ENCODE peak calls at places on chromosomes 11 and 22, in nine cellular contexts. K, C, N, G, X, B, H, P and O are unnamed samples. For H3K4me1, the result is how much of the 10 kb centered on the place peaks cover.

GRCh38 chr22:36640106-36640672 is 63.4 kb downstream of the CACNG2 start:
- DNase-seq in K (no peak), C (no peak), N (peak), G (no peak), X (no peak), B (no peak), H (peak), P (no peak), O (no peak)

GRCh38 chr11:71190551-71190950 is 61.8 kb downstream of the SHANK2 start:
- DNase-seq in K (no peak), C (no peak), N (no peak), G (no peak), X (no peak), B (no peak), H (no peak), P (no peak), O (no peak)

GRCh38 chr11:118068206-118068944 is 8.5 kb upstream of the TMPRSS4 start:
- DNase-seq in K (no peak), C (peak), N (peak), G (no peak), X (no peak), B (no peak), H (no peak), P (no peak), O (no peak)

GRCh38 chr11:19432370-19433163 is 191.8 kb upstream of the E2F8 start:
- DNase-seq in K (peak), C (peak), N (no peak), G (no peak), X (peak), B (no peak), H (peak), P (no peak), O (peak)

GRCh38 chr22:20758688-20759087 is 15.2 kb upstream of the SERPIND1 start:
- DNase-seq in K (no peak), C (peak), N (peak), G (no peak), X (no peak), B (no peak), H (no peak), P (peak), O (no peak)

GRCh38 chr11:119420631-119421030 is 2.3 kb downstream of the THY1 start:
- DNase-seq in K (no peak), C (no peak), N (no peak), G (no peak), X (no peak), B (no peak), H (no peak), P (no peak), O (no peak)

GRCh38 chr11:111001986-111002616 is 243.4 kb upstream of the POU2AF2 start:
- DNase-seq in K (no peak), C (no peak), N (no peak), G (no peak), X (no peak), B (no peak), H (peak), P (no peak), O (peak)

GRCh38 chr11:94525933-94526332 is 13.7 kb downstream of the C11orf97 start:
- DNase-seq in K (no peak), C (peak), N (peak), G (no peak), X (no peak), B (peak), H (peak), P (no peak), O (peak)

GRCh38 chr22:37334859-37335818 is 52.8 kb downstream of the CYTH4 start:
- DNase-seq in K (no peak), C (peak), N (peak), G (no peak), X (no peak), B (no peak), H (peak), P (peak), O (peak)

GRCh38 chr11:103222801-103223200 is 113.6 kb downstream of the DYNC2H1 start:
- DNase-seq in K (no peak), C (no peak), N (no peak), G (no peak), X (no peak), B (no peak), H (no peak), P (no peak), O (no peak)

DNA sequence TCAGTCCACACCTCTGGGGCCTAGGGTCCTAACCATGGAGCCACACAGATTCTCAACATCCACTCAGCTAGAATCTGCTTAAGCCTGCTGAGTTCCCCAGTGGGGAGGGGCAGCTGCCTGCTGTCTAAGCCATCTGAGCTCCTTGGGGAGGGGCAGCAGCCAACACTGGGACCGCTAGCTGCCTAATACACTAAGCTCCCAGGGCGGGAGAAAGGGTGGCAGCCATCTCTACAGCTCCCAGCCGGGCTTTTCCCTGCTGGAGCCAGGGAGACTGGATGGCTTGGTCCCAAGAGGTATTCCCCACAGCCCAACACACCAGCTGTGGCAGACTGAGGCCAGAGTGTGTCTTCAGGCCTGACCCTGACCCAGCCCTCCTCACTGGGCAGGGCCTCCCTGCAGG is 217.3 kb upstream of the TMEM45B start:
- DNase-seq in K (no peak), C (no peak), N (no peak), G (no peak), X (no peak), B (no peak), H (no peak), P (no peak), O (no peak)
- H3K4me1 ChIP-seq in K (under half), C (under half), N (under half), G (under half), X (under half), B (under half), H (under half), P (under half), O (under half)

GRCh38 chr11:96323643-96323985 is 19.4 kb downstream of the MAML2 start:
- DNase-seq in K (no peak), C (no peak), N (no peak), G (no peak), X (no peak), B (no peak), H (no peak), P (no peak), O (no peak)
- TF ChIP-seq EZH2phosphoT487 in K (no peak), C (no peak), N (no peak), G (no peak), X (no peak), B (no peak), H (no peak), P (no peak), O (no peak)

DNA sequence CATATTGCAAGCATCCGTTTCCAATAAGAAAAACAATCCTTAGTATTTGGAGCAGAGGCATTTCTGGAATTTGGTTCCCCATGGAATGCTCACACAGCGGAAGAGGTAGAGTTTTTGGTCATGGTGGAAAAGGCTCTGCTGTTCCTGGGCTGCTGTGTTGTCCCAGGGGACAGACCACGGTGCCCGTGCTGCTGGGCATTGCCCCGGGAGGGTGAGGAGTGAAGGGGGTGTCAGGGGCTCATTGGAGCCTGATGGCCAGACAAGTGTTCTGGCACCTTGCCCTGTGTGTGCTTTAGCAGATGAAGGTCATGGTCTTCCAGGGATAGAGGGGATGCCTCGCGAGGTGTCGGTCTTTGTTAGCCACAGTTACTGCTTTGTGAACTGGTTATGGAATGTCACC is 61.2 kb downstream of the MPPED1 start:
- DNase-seq in K (no peak), C (no peak), N (no peak), G (no peak), X (no peak), B (no peak), H (no peak), P (no peak), O (no peak)
- H2AFZ ChIP-seq in K (no peak), C (no peak), N (no peak), G (no peak), X (no peak), B (no peak), H (no peak), P (no peak), O (no peak)

GRCh38 chr22:40597541-40598453 is 38.7 kb downstream of the MRTFA start:
- DNase-seq in K (no peak), C (no peak), N (no peak), G (no peak), X (no peak), B (no peak), H (peak), P (no peak), O (peak)
- H3K4me1 ChIP-seq in K (half or more), C (under half), N (under half), G (half or more), X (under half), B (under half), H (under half), P (under half), O (half or more)

GRCh38 chr22:28903080-28903479 is 19.7 kb downstream of the ZNRF3 start:
- DNase-seq in K (no peak), C (no peak), N (no peak), G (no peak), X (no peak), B (no peak), H (no peak), P (no peak), O (no peak)

GRCh38 chr22:28905433-28905832 is 22.1 kb downstream of the ZNRF3 start:
- DNase-seq in K (no peak), C (no peak), N (no peak), G (no peak), X (no peak), B (no peak), H (no peak), P (no peak), O (no peak)

GRCh38 chr22:28903719-28904118 is 20.3 kb downstream of the ZNRF3 start:
- DNase-seq in K (no peak), C (no peak), N (no peak), G (no peak), X (no peak), B (no peak), H (no peak), P (no peak), O (no peak)

GRCh38 chr22:28902490-28902889 is 19.1 kb downstream of the ZNRF3 start:
- DNase-seq in K (no peak), C (no peak), N (no peak), G (no peak), X (no peak), B (no peak), H (no peak), P (no peak), O (no peak)

DNA sequence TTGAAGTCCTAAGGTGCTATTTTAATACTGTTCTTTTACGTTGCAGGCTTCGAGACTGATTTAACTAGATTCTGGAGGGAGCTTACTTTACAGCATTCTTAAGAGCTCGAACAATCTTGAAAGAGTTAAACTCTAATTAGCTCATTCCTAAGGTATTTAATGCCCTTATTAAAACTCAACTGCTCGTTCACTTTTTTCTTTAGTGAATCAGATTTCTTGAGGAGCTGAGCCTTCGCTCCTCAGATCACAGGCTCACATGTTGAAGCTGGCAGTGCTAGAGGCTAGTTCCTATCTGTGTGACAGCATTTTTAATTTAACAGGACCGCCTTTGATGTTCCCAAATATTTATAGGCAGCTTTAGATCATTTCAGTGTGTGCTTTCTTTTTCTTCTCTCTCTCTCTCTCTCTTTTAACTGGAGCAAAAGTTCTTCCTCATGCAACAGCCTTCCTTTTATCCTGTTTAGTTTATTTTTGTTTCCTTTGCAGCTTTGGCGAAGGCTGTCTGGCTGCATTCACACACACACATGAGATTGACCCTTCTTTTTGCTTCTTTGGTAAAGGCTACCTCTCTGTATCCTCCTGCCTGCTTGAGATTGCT is 20.9 kb downstream of the ZNRF3 start:
- DNase-seq in K (no peak), C (no peak), N (no peak), G (no peak), X (no peak), B (peak), H (no peak), P (no peak), O (peak)
- TF ChIP-seq EZH2phosphoT487 in K (no peak), C (no peak), N (no peak), G (no peak), X (no peak), B (no peak), H (no peak), P (no peak), O (no peak)

DNA sequence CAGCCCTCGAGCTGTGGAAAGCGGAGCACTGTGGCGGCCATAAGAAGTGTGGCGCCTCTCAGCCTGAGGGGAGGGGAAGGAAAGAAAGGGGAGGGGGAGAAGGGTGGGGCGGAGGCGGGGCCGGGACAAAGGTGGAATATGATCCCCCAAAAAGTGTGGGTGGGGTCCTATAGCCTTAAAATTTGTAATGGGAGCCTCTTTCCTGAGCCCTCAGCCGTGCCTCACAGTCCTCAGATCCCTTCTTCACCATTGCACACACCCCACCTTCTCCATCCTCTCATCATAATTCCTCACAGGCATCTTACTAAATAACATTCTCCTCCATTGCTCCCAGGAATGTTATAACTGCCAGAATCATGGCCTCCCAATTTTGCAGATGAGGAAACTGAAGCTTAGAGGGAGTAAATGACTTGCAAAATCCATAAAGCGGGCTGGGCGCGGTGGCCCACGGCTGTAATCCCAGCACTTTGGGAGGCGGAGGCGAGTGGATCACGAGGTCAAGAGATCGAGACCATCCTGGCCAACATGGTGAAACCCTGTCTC is 600 bp upstream of the RAB6A start:
- DNase-seq in K (no peak), C (no peak), N (no peak), G (no peak), X (no peak), B (no peak), H (no peak), P (no peak), O (no peak)
- H2AFZ ChIP-seq in K (peak), C (no peak), N (peak), G (no peak), X (peak), B (peak), H (peak), P (peak), O (peak)

GRCh38 chr11:8832571-8833260 is 78.3 kb upstream of the AKIP1 start:
- DNase-seq in K (peak), C (peak), N (no peak), G (no peak), X (peak), B (peak), H (peak), P (peak), O (peak)
- H3K4me1 ChIP-seq in K (under half), C (under half), N (under half), G (under half), X (under half), B (under half), H (under half), P (under half), O (under half)

GRCh38 chr11:32090774-32091370 is at the start of gene RCN1:
- DNase-seq in K (no peak), C (peak), N (peak), G (no peak), X (peak), B (peak), H (peak), P (peak), O (peak)

GRCh38 chr11:32082346-32082986 is 8.4 kb upstream of the RCN1 start:
- DNase-seq in K (no peak), C (no peak), N (no peak), G (no peak), X (no peak), B (no peak), H (no peak), P (no peak), O (no peak)

GRCh38 chr11:32088117-32088941 is 2.5 kb upstream of the RCN1 start:
- DNase-seq in K (no peak), C (no peak), N (no peak), G (no peak), X (peak), B (peak), H (peak), P (peak), O (peak)

GRCh38 chr11:32092581-32093170 is 1.8 kb downstream of the RCN1 start:
- DNase-seq in K (no peak), C (peak), N (peak), G (no peak), X (no peak), B (no peak), H (no peak), P (no peak), O (peak)

GRCh38 chr11:32087602-32088001 is 3.3 kb upstream of the RCN1 start:
- DNase-seq in K (no peak), C (no peak), N (no peak), G (no peak), X (peak), B (no peak), H (peak), P (no peak), O (peak)
- TF ChIP-seq EZH2phosphoT487 in K (no peak), C (no peak), N (no peak), G (no peak), X (no peak), B (no peak), H (no peak), P (no peak), O (no peak)

GRCh38 chr22:41296826-41297667 is 4.3 kb upstream of the ZC3H7B start:
- DNase-seq in K (no peak), C (no peak), N (no peak), G (no peak), X (no peak), B (no peak), H (no peak), P (no peak), O (no peak)
- H2AFZ ChIP-seq in K (no peak), C (no peak), N (no peak), G (no peak), X (no peak), B (no peak), H (no peak), P (no peak), O (no peak)

GRCh38 chr22:31233001-31233400 is 20.9 kb downstream of the LIMK2 start:
- DNase-seq in K (no peak), C (no peak), N (no peak), G (no peak), X (no peak), B (no peak), H (no peak), P (no peak), O (no peak)

GRCh38 chr22:31229402-31230140 is 17.5 kb downstream of the LIMK2 start:
- DNase-seq in K (no peak), C (peak), N (peak), G (no peak), X (peak), B (no peak), H (no peak), P (peak), O (peak)

GRCh38 chr22:31230155-31230870 is 18.2 kb downstream of the LIMK2 start:
- DNase-seq in K (no peak), C (no peak), N (no peak), G (no peak), X (no peak), B (no peak), H (no peak), P (no peak), O (peak)

GRCh38 chr22:31228425-31228824 is 16.3 kb downstream of the LIMK2 start:
- DNase-seq in K (no peak), C (no peak), N (no peak), G (no peak), X (no peak), B (no peak), H (no peak), P (no peak), O (no peak)

DNA sequence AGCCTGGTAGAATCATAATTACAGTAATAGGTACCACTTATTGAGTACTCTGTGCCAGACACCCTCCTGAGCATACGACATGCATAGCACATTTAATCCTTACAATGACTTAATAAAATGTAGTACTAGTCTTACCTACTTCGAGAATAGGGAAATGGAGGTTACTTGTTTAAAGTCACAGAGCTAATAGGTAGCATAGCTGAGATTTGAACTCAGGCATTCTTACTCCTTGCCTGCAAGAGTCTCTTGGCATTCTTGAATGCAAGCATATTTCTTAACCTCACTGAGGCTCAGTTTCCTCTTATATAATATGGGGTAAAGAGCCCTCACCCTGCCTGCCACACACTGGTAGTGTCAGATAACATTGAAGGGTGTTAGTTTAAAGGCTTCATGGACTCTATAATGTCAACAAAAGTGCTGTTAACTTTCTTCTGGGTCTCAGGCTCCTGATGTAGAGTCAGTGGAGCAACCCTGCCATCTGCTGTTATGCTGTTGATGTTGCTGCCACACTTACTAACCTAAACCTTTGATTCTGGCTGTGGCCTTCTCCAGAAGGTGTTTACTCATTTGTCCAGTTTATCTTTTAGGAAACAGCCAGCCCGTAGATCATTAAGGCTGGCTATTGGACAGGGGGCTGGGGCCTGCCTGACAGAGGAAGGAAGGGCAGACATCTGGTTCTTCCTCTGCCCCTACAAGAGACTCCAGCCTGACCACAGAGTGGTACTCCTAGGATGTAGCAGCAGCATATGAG is 18.9 kb downstream of the LIMK2 start:
- DNase-seq in K (peak), C (peak), N (peak), G (no peak), X (peak), B (peak), H (peak), P (peak), O (peak)
- H3K4me1 ChIP-seq in K (under half), C (under half), N (under half), G (under half), X (under half), B (under half), H (under half), P (under half), O (under half)